ENCODE peak calls at places on chromosomes 1 and 21, in eight cellular contexts. One of them, this sample, is unnamed.

GRCh38 chr1:1989102-1989542 is 14.5 kb downstream of the CFAP74 start:
- DNase-seq in A549: no peak
- DNase-seq in stomach: no peak
- DNase-seq in tibial nerve: no peak
- DNase-seq in ovary: peak; percentile 62
- DNase-seq in suprapubic skin: no peak
- DNase-seq in transverse colon: no peak
- DNase-seq in SK-N-SH: peak; percentile 38
- DNase-seq in this sample: no peak

GRCh38 chr1:16172964-16173446 is 17.1 kb upstream of the EPHA2 start:
- DNase-seq in A549: peak; percentile 83
- DNase-seq in stomach: peak; percentile 53
- DNase-seq in tibial nerve: no peak
- DNase-seq in ovary: no peak
- DNase-seq in suprapubic skin: no peak
- DNase-seq in transverse colon: peak; percentile 70
- DNase-seq in SK-N-SH: no peak
- DNase-seq in this sample: no peak

GRCh38 chr1:152034654-152035405 is 2.0 kb downstream of the S100A11 start:
- DNase-seq in A549: peak; percentile 86
- DNase-seq in stomach: peak; percentile 61
- DNase-seq in tibial nerve: peak; percentile 43
- DNase-seq in ovary: peak; percentile 52
- DNase-seq in suprapubic skin: peak; percentile 78
- DNase-seq in transverse colon: peak; percentile 72
- DNase-seq in SK-N-SH: peak; percentile 49
- DNase-seq in this sample: no peak

GRCh38 chr1:232622378-232622777 is 7.6 kb downstream of the SIPA1L2 start:
- DNase-seq in A549: no peak
- DNase-seq in stomach: no peak
- DNase-seq in tibial nerve: no peak
- DNase-seq in ovary: no peak
- DNase-seq in suprapubic skin: no peak
- DNase-seq in transverse colon: peak; percentile 68
- DNase-seq in SK-N-SH: no peak
- DNase-seq in this sample: no peak

GRCh38 chr21:38712076-38712475 is 93.7 kb upstream of the ETS2 start:
- DNase-seq in A549: peak; percentile 58
- DNase-seq in stomach: no peak
- DNase-seq in tibial nerve: no peak
- DNase-seq in ovary: peak; percentile 25
- DNase-seq in suprapubic skin: no peak
- DNase-seq in transverse colon: peak; percentile 44
- DNase-seq in SK-N-SH: peak; percentile 36
- DNase-seq in this sample: no peak

GRCh38 chr1:202658766-202659165 is 51.5 kb downstream of the SYT2 start:
- DNase-seq in A549: no peak
- DNase-seq in stomach: no peak
- DNase-seq in tibial nerve: no peak
- DNase-seq in ovary: no peak
- DNase-seq in suprapubic skin: no peak
- DNase-seq in transverse colon: no peak
- DNase-seq in SK-N-SH: no peak
- DNase-seq in this sample: no peak

GRCh38 chr1:214660900-214661299 is 57.9 kb downstream of the CENPF start:
- DNase-seq in A549: peak; percentile 43
- DNase-seq in stomach: peak; percentile 46
- DNase-seq in tibial nerve: peak; percentile 85
- DNase-seq in ovary: peak; percentile 43
- DNase-seq in suprapubic skin: peak; percentile 68
- DNase-seq in transverse colon: peak; percentile 9
- DNase-seq in SK-N-SH: no peak
- DNase-seq in this sample: no peak

GRCh38 chr1:245771521-245772281 is 616.9 kb downstream of the KIF26B start:
- DNase-seq in A549: peak; percentile 8
- DNase-seq in stomach: no peak
- DNase-seq in tibial nerve: no peak
- DNase-seq in ovary: no peak
- DNase-seq in suprapubic skin: no peak
- DNase-seq in transverse colon: no peak
- DNase-seq in SK-N-SH: peak; percentile 31
- DNase-seq in this sample: no peak

GRCh38 chr1:41712687-41713086 is 206.0 kb downstream of the HIVEP3 start:
- DNase-seq in A549: no peak
- DNase-seq in stomach: no peak
- DNase-seq in tibial nerve: no peak
- DNase-seq in ovary: no peak
- DNase-seq in suprapubic skin: no peak
- DNase-seq in transverse colon: no peak
- DNase-seq in SK-N-SH: peak; percentile 47
- DNase-seq in this sample: no peak

GRCh38 chr1:24866211-24867063 is 63.6 kb downstream of the RUNX3 start:
- DNase-seq in A549: no peak
- DNase-seq in stomach: peak; percentile 22
- DNase-seq in tibial nerve: no peak
- DNase-seq in ovary: no peak
- DNase-seq in suprapubic skin: no peak
- DNase-seq in transverse colon: no peak
- DNase-seq in SK-N-SH: no peak
- DNase-seq in this sample: no peak

GRCh38 chr1:208127791-208128408 is 116.3 kb downstream of the PLXNA2 start:
- DNase-seq in A549: no peak
- DNase-seq in stomach: no peak
- DNase-seq in tibial nerve: no peak
- DNase-seq in ovary: no peak
- DNase-seq in suprapubic skin: no peak
- DNase-seq in transverse colon: no peak
- DNase-seq in SK-N-SH: no peak
- DNase-seq in this sample: no peak

GRCh38 chr1:76124196-76124595 is 49.6 kb downstream of the ST6GALNAC3 start:
- DNase-seq in A549: peak; percentile 6
- DNase-seq in stomach: no peak
- DNase-seq in tibial nerve: no peak
- DNase-seq in ovary: no peak
- DNase-seq in suprapubic skin: no peak
- DNase-seq in transverse colon: no peak
- DNase-seq in SK-N-SH: no peak
- DNase-seq in this sample: no peak

GRCh38 chr1:182615468-182616129 is 11.4 kb upstream of the RGS16 start:
- DNase-seq in A549: no peak
- DNase-seq in stomach: no peak
- DNase-seq in tibial nerve: peak; percentile 61
- DNase-seq in ovary: peak; percentile 65
- DNase-seq in suprapubic skin: peak; percentile 88
- DNase-seq in transverse colon: no peak
- DNase-seq in SK-N-SH: peak; percentile 38
- DNase-seq in this sample: no peak

GRCh38 chr1:201614262-201615015 is 75.5 kb downstream of the NAV1 start:
- DNase-seq in A549: no peak
- DNase-seq in stomach: peak; percentile 53
- DNase-seq in tibial nerve: no peak
- DNase-seq in ovary: no peak
- DNase-seq in suprapubic skin: no peak
- DNase-seq in transverse colon: no peak
- DNase-seq in SK-N-SH: no peak
- DNase-seq in this sample: peak; percentile 57

GRCh38 chr1:212650228-212650627 is 41.7 kb downstream of the ATF3 start:
- DNase-seq in A549: no peak
- DNase-seq in stomach: no peak
- DNase-seq in tibial nerve: no peak
- DNase-seq in ovary: no peak
- DNase-seq in suprapubic skin: no peak
- DNase-seq in transverse colon: no peak
- DNase-seq in SK-N-SH: no peak
- DNase-seq in this sample: no peak

GRCh38 chr1:151311589-151312331 is 15.5 kb downstream of the PI4KB start:
- DNase-seq in A549: peak; percentile 93
- DNase-seq in stomach: peak; percentile 67
- DNase-seq in tibial nerve: peak; percentile 85
- DNase-seq in ovary: peak; percentile 91
- DNase-seq in suprapubic skin: peak; percentile 88
- DNase-seq in transverse colon: peak; percentile 75
- DNase-seq in SK-N-SH: peak; percentile 30
- DNase-seq in this sample: peak; percentile 84

GRCh38 chr1:21659099-21659923 is 9.8 kb downstream of the RAP1GAP start:
- DNase-seq in A549: peak; percentile 60
- DNase-seq in stomach: peak; percentile 88
- DNase-seq in tibial nerve: peak; percentile 59
- DNase-seq in ovary: peak; percentile 54
- DNase-seq in suprapubic skin: no peak
- DNase-seq in transverse colon: peak; percentile 74
- DNase-seq in SK-N-SH: peak; percentile 96
- DNase-seq in this sample: peak; percentile 90

GRCh38 chr1:234309243-234309597 is 64.0 kb upstream of the COA6 start:
- DNase-seq in A549: no peak
- DNase-seq in stomach: no peak
- DNase-seq in tibial nerve: no peak
- DNase-seq in ovary: no peak
- DNase-seq in suprapubic skin: no peak
- DNase-seq in transverse colon: no peak
- DNase-seq in SK-N-SH: no peak
- DNase-seq in this sample: no peak

GRCh38 chr1:165254376-165254775 is 102.1 kb downstream of the LMX1A start:
- DNase-seq in A549: no peak
- DNase-seq in stomach: no peak
- DNase-seq in tibial nerve: no peak
- DNase-seq in ovary: no peak
- DNase-seq in suprapubic skin: no peak
- DNase-seq in transverse colon: no peak
- DNase-seq in SK-N-SH: no peak
- DNase-seq in this sample: no peak

GRCh38 chr1:219660666-219661463 is 48.0 kb upstream of the ZC3H11B start:
- DNase-seq in A549: peak; percentile 93
- DNase-seq in stomach: peak; percentile 74
- DNase-seq in tibial nerve: peak; percentile 92
- DNase-seq in ovary: peak; percentile 85
- DNase-seq in suprapubic skin: peak; percentile 88
- DNase-seq in transverse colon: peak; percentile 75
- DNase-seq in SK-N-SH: no peak
- DNase-seq in this sample: peak; percentile 78

GRCh38 chr1:242034393-242034792 is 35.5 kb upstream of the MAP1LC3C start:
- DNase-seq in A549: no peak
- DNase-seq in stomach: no peak
- DNase-seq in tibial nerve: no peak
- DNase-seq in ovary: no peak
- DNase-seq in suprapubic skin: no peak
- DNase-seq in transverse colon: no peak
- DNase-seq in SK-N-SH: no peak
- DNase-seq in this sample: no peak

GRCh38 chr1:242033331-242033956 is 34.5 kb upstream of the MAP1LC3C start:
- DNase-seq in A549: no peak
- DNase-seq in stomach: no peak
- DNase-seq in tibial nerve: no peak
- DNase-seq in ovary: no peak
- DNase-seq in suprapubic skin: no peak
- DNase-seq in transverse colon: no peak
- DNase-seq in SK-N-SH: no peak
- DNase-seq in this sample: no peak

GRCh38 chr1:242025681-242026080 is 26.8 kb upstream of the MAP1LC3C start:
- DNase-seq in A549: no peak
- DNase-seq in stomach: no peak
- DNase-seq in tibial nerve: no peak
- DNase-seq in ovary: no peak
- DNase-seq in suprapubic skin: peak; percentile 10
- DNase-seq in transverse colon: no peak
- DNase-seq in SK-N-SH: no peak
- DNase-seq in this sample: no peak

GRCh38 chr1:242030071-242030470 is 31.2 kb upstream of the MAP1LC3C start:
- DNase-seq in A549: peak; percentile 19
- DNase-seq in stomach: no peak
- DNase-seq in tibial nerve: no peak
- DNase-seq in ovary: no peak
- DNase-seq in suprapubic skin: no peak
- DNase-seq in transverse colon: no peak
- DNase-seq in SK-N-SH: no peak
- DNase-seq in this sample: no peak
- TF ChIP-seq EP300 in A549: no peak
- TF ChIP-seq EP300 in stomach: no peak
- TF ChIP-seq EP300 in tibial nerve: no peak
- TF ChIP-seq EP300 in ovary: no peak
- TF ChIP-seq EP300 in suprapubic skin: no peak
- TF ChIP-seq EP300 in transverse colon: no peak
- TF ChIP-seq EP300 in SK-N-SH: no peak
- TF ChIP-seq EP300 in this sample: no peak

GRCh38 chr1:54277451-54278355 is 77.7 kb downstream of the MRPL37 start:
- DNase-seq in A549: no peak
- DNase-seq in stomach: peak; percentile 76
- DNase-seq in tibial nerve: peak; percentile 44
- DNase-seq in ovary: peak; percentile 85
- DNase-seq in suprapubic skin: no peak
- DNase-seq in transverse colon: peak; percentile 65
- DNase-seq in SK-N-SH: no peak
- DNase-seq in this sample: no peak
- H3K4me1 ChIP-seq in A549: no peaks in the 10 kb centered on the region
- H3K4me1 ChIP-seq in stomach: peaks cover 99% of the 10 kb centered on the region
- H3K4me1 ChIP-seq in tibial nerve: peaks cover 83% of the 10 kb centered on the region
- H3K4me1 ChIP-seq in ovary: peaks cover 72% of the 10 kb centered on the region
- H3K4me1 ChIP-seq in suprapubic skin: peaks cover 82% of the 10 kb centered on the region
- H3K4me1 ChIP-seq in transverse colon: peaks cover 89% of the 10 kb centered on the region
- H3K4me1 ChIP-seq in SK-N-SH: peaks cover 49% of the 10 kb centered on the region
- H3K4me1 ChIP-seq in this sample: peaks cover 66% of the 10 kb centered on the region

GRCh38 chr1:33360367-33360766 is 39.5 kb upstream of the A3GALT2 start:
- DNase-seq in A549: no peak
- DNase-seq in stomach: no peak
- DNase-seq in tibial nerve: no peak
- DNase-seq in ovary: no peak
- DNase-seq in suprapubic skin: no peak
- DNase-seq in transverse colon: no peak
- DNase-seq in SK-N-SH: no peak
- DNase-seq in this sample: no peak

GRCh38 chr1:33361553-33362262 is 40.8 kb upstream of the A3GALT2 start:
- DNase-seq in A549: no peak
- DNase-seq in stomach: no peak
- DNase-seq in tibial nerve: no peak
- DNase-seq in ovary: no peak
- DNase-seq in suprapubic skin: no peak
- DNase-seq in transverse colon: no peak
- DNase-seq in SK-N-SH: no peak
- DNase-seq in this sample: no peak

GRCh38 chr1:33358114-33358770 is 37.3 kb upstream of the A3GALT2 start:
- DNase-seq in A549: no peak
- DNase-seq in stomach: no peak
- DNase-seq in tibial nerve: no peak
- DNase-seq in ovary: no peak
- DNase-seq in suprapubic skin: no peak
- DNase-seq in transverse colon: no peak
- DNase-seq in SK-N-SH: no peak
- DNase-seq in this sample: no peak

GRCh38 chr1:33358771-33359503 is 38.0 kb upstream of the A3GALT2 start:
- DNase-seq in A549: no peak
- DNase-seq in stomach: no peak
- DNase-seq in tibial nerve: no peak
- DNase-seq in ovary: no peak
- DNase-seq in suprapubic skin: no peak
- DNase-seq in transverse colon: no peak
- DNase-seq in SK-N-SH: no peak
- DNase-seq in this sample: no peak

GRCh38 chr1:33359931-33360330 is 39.0 kb upstream of the A3GALT2 start:
- DNase-seq in A549: no peak
- DNase-seq in stomach: no peak
- DNase-seq in tibial nerve: no peak
- DNase-seq in ovary: no peak
- DNase-seq in suprapubic skin: no peak
- DNase-seq in transverse colon: no peak
- DNase-seq in SK-N-SH: no peak
- DNase-seq in this sample: peak; percentile 36
- H3K27ac ChIP-seq in A549: no peak overlapping the region
- H3K27ac ChIP-seq in stomach: no peak overlapping the region
- H3K27ac ChIP-seq in tibial nerve: no peak overlapping the region
- H3K27ac ChIP-seq in ovary: no peak overlapping the region
- H3K27ac ChIP-seq in suprapubic skin: no peak overlapping the region
- H3K27ac ChIP-seq in transverse colon: no peak overlapping the region
- H3K27ac ChIP-seq in SK-N-SH: no peak overlapping the region
- H3K27ac ChIP-seq in this sample: no peak overlapping the region

GRCh38 chr1:196317535-196318522 is 290.4 kb downstream of the KCNT2 start:
- DNase-seq in A549: peak; percentile 58
- DNase-seq in stomach: no peak
- DNase-seq in tibial nerve: peak; percentile 53
- DNase-seq in ovary: peak; percentile 47
- DNase-seq in suprapubic skin: no peak
- DNase-seq in transverse colon: no peak
- DNase-seq in SK-N-SH: no peak
- DNase-seq in this sample: no peak
- TF ChIP-seq EP300 in A549: no peak
- TF ChIP-seq EP300 in stomach: no peak
- TF ChIP-seq EP300 in tibial nerve: no peak
- TF ChIP-seq EP300 in ovary: no peak
- TF ChIP-seq EP300 in suprapubic skin: no peak
- TF ChIP-seq EP300 in transverse colon: no peak
- TF ChIP-seq EP300 in SK-N-SH: no peak
- TF ChIP-seq EP300 in this sample: no peak

This sample was measured in upper lobe of left lung.